ENCODE peak calls at places on chromosomes 3 and 15, in four cellular contexts. R is GM23338, F is H1, Q is WTC11. T is an unnamed sample.

GRCh38 chr3:127652246-127652995 is 20.3 kb upstream of the ABTB1 start:
- DNase-seq in R (peak), F (peak), Q (peak), T (peak)

GRCh38 chr3:194105292-194105691 is 30.7 kb upstream of the HES1 start:
- DNase-seq in R (no peak), F (no peak), Q (no peak), T (no peak)

GRCh38 chr15:96344120-96344705 is 13.7 kb downstream of the NR2F2 start:
- DNase-seq in R (peak), F (peak), Q (peak), T (no peak)

GRCh38 chr15:95684693-95685115 is 645.8 kb upstream of the NR2F2 start:
- DNase-seq in R (no peak), F (no peak), Q (no peak), T (peak)

GRCh38 chr3:120173056-120173675 is 78.9 kb upstream of the GSK3B start:
- DNase-seq in R (no peak), F (no peak), Q (no peak), T (no peak)

GRCh38 chr3:180789774-180790173 is 110.5 kb upstream of the CCDC39 start:
- DNase-seq in R (no peak), F (no peak), Q (no peak), T (no peak)

GRCh38 chr3:194101592-194102432 is 34.1 kb upstream of the HES1 start:
- DNase-seq in R (no peak), F (no peak), Q (no peak), T (no peak)

GRCh38 chr3:10017636-10018292 is 8.5 kb upstream of the FANCD2 start:
- DNase-seq in R (no peak), F (no peak), Q (no peak), T (no peak)

GRCh38 chr3:64732570-64732969 is 44.8 kb upstream of the ADAMTS9 start:
- DNase-seq in R (no peak), F (no peak), Q (no peak), T (no peak)

GRCh38 chr3:141452045-141452444 is 34.8 kb upstream of the RASA2 start:
- DNase-seq in R (peak), F (no peak), Q (no peak), T (peak)

GRCh38 chr3:66405701-66406091 is 95.1 kb downstream of the LRIG1 start:
- DNase-seq in R (no peak), F (no peak), Q (no peak), T (no peak)

GRCh38 chr3:13825821-13826220 is 54.0 kb downstream of the WNT7A start:
- DNase-seq in R (no peak), F (no peak), Q (no peak), T (no peak)

GRCh38 chr3:27133062-27133461 is 236.1 kb downstream of the NEK10 start:
- DNase-seq in R (no peak), F (no peak), Q (no peak), T (no peak)

GRCh38 chr3:54008099-54008498 is 114.3 kb upstream of the CACNA2D3 start:
- DNase-seq in R (no peak), F (no peak), Q (no peak), T (no peak)

GRCh38 chr3:46127503-46127902 is 80.6 kb downstream of the CCR1 start:
- DNase-seq in R (no peak), F (no peak), Q (no peak), T (no peak)

GRCh38 chr15:38453971-38454686 is at the start of gene FAM98B:
- DNase-seq in R (peak), F (peak), Q (peak), T (peak)

GRCh38 chr3:45011756-45012441 is 14.2 kb upstream of the CLEC3B start:
- DNase-seq in R (no peak), F (no peak), Q (no peak), T (no peak)

GRCh38 chr15:26223720-26224119 is 360.6 kb upstream of the ATP10A start:
- DNase-seq in R (no peak), F (no peak), Q (no peak), T (no peak)

GRCh38 chr15:67048281-67049279 is 16.8 kb upstream of the SMAD3 start:
- DNase-seq in R (no peak), F (no peak), Q (no peak), T (no peak)

GRCh38 chr3:38755130-38755529 is 60.9 kb downstream of the SCN10A start:
- DNase-seq in R (peak), F (peak), Q (no peak), T (no peak)

GRCh38 chr3:66297917-66298316 is 77.1 kb downstream of the SLC25A26 start:
- DNase-seq in R (no peak), F (no peak), Q (no peak), T (no peak)

GRCh38 chr3:135038191-135038590 is 243.1 kb downstream of the EPHB1 start:
- DNase-seq in R (no peak), F (no peak), Q (no peak), T (no peak)

GRCh38 chr3:37526511-37526910 is 335.2 kb upstream of the CTDSPL start:
- DNase-seq in R (no peak), F (no peak), Q (no peak), T (no peak)
- TF ChIP-seq CREB1 in R (no peak), F (no peak), Q (no peak), T (no peak)

GRCh38 chr3:195717416-195717815 is 3.4 kb upstream of the MUC20 start:
- DNase-seq in R (no peak), F (no peak), Q (no peak), T (no peak)
- TF ChIP-seq CREB1 in R (no peak), F (no peak), Q (no peak), T (no peak)

GRCh38 chr3:48565186-48565585 is 1.6 kb upstream of the UCN2 start:
- DNase-seq in R (no peak), F (no peak), Q (no peak), T (no peak)

GRCh38 chr3:48562367-48563095 is 1.1 kb downstream of the UCN2 start:
- DNase-seq in R (no peak), F (no peak), Q (no peak), T (no peak)

GRCh38 chr3:48563382-48563918 is at the start of gene UCN2:
- DNase-seq in R (no peak), F (no peak), Q (no peak), T (no peak)

GRCh38 chr3:48564667-48565066 is 1.1 kb upstream of the UCN2 start:
- DNase-seq in R (no peak), F (no peak), Q (no peak), T (no peak)

DNA sequence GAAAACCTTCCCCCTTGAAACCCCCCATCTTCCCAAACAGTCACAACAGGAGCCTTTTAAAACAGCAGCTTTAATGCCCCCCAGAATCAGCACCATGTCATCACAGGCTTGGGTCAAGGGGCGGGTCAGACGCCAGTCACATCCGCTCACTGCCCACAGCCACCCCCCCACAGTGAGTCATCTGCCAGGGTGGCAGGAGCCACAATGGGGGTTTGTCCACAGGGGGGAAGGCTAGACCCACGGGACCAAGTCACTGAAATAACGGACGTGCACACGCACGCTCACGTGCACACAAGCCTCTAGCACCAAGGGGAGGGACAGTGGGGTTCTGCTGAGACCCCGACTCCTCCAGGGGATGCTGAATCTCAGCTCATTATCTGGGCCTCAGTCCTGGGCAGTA is 441 bp upstream of the UCN2 start:
- DNase-seq in R (no peak), F (no peak), Q (no peak), T (no peak)
- TF ChIP-seq CREB1 in R (no peak), F (no peak), Q (no peak), T (no peak)

GRCh38 chr3:56800373-56801150 is 1.2 kb downstream of the ARHGEF3 start:
- DNase-seq in R (no peak), F (no peak), Q (no peak), T (no peak)
- TF ChIP-seq CREB1 in R (no peak), F (no peak), Q (no peak), T (no peak)

GRCh38 chr15:41876689-41877088 is 17.2 kb downstream of the SPTBN5 start:
- DNase-seq in R (no peak), F (no peak), Q (no peak), T (no peak)
- TF ChIP-seq CREB1 in R (no peak), F (no peak), Q (no peak), T (no peak)

GRCh38 chr3:125048282-125048681 is 7.5 kb downstream of the HEG1 start:
- DNase-seq in R (no peak), F (no peak), Q (no peak), T (no peak)
- TF ChIP-seq CREB1 in R (no peak), F (no peak), Q (no peak), T (no peak)

GRCh38 chr15:50426428-50426827 is 2.2 kb downstream of the USP8 start:
- DNase-seq in R (no peak), F (no peak), Q (no peak), T (no peak)
- TF ChIP-seq CREB1 in R (no peak), F (no peak), Q (no peak), T (no peak)

GRCh38 chr3:29520764-29521163 is 239.9 kb downstream of the RBMS3 start:
- DNase-seq in R (no peak), F (no peak), Q (no peak), T (no peak)

GRCh38 chr3:29527251-29527650 is 246.4 kb downstream of the RBMS3 start:
- DNase-seq in R (no peak), F (no peak), Q (no peak), T (no peak)

GRCh38 chr3:29516164-29516563 is 235.3 kb downstream of the RBMS3 start:
- DNase-seq in R (no peak), F (no peak), Q (no peak), T (no peak)

GRCh38 chr3:29525254-29525881 is 244.5 kb downstream of the RBMS3 start:
- DNase-seq in R (no peak), F (no peak), Q (no peak), T (no peak)

DNA sequence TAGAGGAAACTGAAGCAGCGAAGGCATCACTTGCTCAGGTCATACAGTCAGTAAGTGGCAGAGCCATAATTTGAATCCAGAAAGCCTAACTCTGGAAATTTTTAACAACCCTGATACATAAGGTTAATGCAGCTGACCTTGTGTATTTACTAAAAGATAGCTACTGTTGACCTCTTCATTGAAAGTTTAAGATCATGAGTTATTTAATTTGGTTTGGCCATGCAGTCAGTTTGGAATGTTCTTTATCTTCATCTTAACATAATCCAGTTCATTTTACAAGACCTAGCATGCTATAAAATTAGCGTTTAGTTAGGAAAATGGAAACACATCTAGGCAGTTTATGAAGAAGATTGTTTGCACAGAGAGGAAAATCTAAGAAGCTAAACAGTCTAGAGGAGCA is 240.9 kb downstream of the RBMS3 start:
- DNase-seq in R (no peak), F (no peak), Q (no peak), T (no peak)
- TF ChIP-seq CREB1 in R (no peak), F (no peak), Q (no peak), T (no peak)

T was measured in K562.